ENCODE peak calls at places on chromosomes 5 and 9, in eight cellular contexts. W, J, N, L, H, I, Q and M are unnamed samples. For H3K4me1, the result is how much of the 10 kb centered on the place peaks cover.

GRCh38 chr5:58268263-58268662 is 191.6 kb downstream of the PLK2 start:
- DNase-seq in W (peak), H (no peak), J (peak), Q (no peak), I (no peak), L (no peak), N (no peak), M (no peak)

GRCh38 chr5:5188377-5189020 is 48.4 kb downstream of the ADAMTS16 start:
- DNase-seq in H (no peak), J (no peak), W (no peak), L (no peak), Q (no peak), I (no peak), N (no peak), M (no peak)

GRCh38 chr5:171595801-171596231 is 176.4 kb downstream of the FGF18 start:
- DNase-seq in W (peak), H (no peak), N (no peak), Q (peak), J (no peak), I (no peak), L (peak), M (peak)

GRCh38 chr5:88045146-88045545 is 223.5 kb downstream of the TMEM161B start:
- DNase-seq in J (no peak), I (no peak), L (no peak), H (no peak), W (no peak), N (no peak), Q (no peak), M (no peak)

GRCh38 chr5:152262667-152263066 is 142.4 kb downstream of the NMUR2 start:
- DNase-seq in N (no peak), L (no peak), H (no peak), Q (no peak), J (no peak), W (no peak), I (no peak), M (no peak)

GRCh38 chr5:27241564-27242257 is 203.3 kb upstream of the CDH9 start:
- DNase-seq in N (no peak), J (no peak), L (peak), W (no peak), I (peak), H (no peak), Q (no peak), M (peak)

GRCh38 chr5:132207783-132208182 is 19.9 kb downstream of the P4HA2 start:
- DNase-seq in J (no peak), W (no peak), N (no peak), L (no peak), H (no peak), I (no peak), Q (no peak), M (no peak)

GRCh38 chr5:138096363-138096762 is 12.5 kb downstream of the WNT8A start:
- DNase-seq in L (peak), J (no peak), N (no peak), I (no peak), Q (no peak), H (no peak), W (no peak), M (peak)

GRCh38 chr5:167049043-167049663 is 1242.3 kb upstream of the WWC1 start:
- DNase-seq in H (no peak), W (no peak), N (peak), Q (no peak), I (peak), L (peak), J (peak), M (peak)

GRCh38 chr5:93658044-93658443 is 75.0 kb downstream of the NR2F1 start:
- DNase-seq in I (no peak), L (peak), N (no peak), J (no peak), W (no peak), Q (no peak), H (no peak), M (no peak)

GRCh38 chr9:15509931-15510788 is 610 bp downstream of the PSIP1 start:
- DNase-seq in Q (peak), H (no peak), J (peak), N (peak), L (peak), W (peak), I (no peak), M (no peak)

GRCh38 chr5:28301676-28302075 is 1263.3 kb upstream of the CDH9 start:
- DNase-seq in I (peak), N (no peak), J (no peak), Q (no peak), W (no peak), L (peak), H (no peak), M (peak)

GRCh38 chr9:76539180-76539579 is 80.2 kb downstream of the GCNT1 start:
- DNase-seq in I (no peak), L (no peak), H (no peak), W (no peak), Q (no peak), J (no peak), N (no peak), M (no peak)

GRCh38 chr5:138873886-138874200 is 1.3 kb downstream of the LRRTM2 start:
- DNase-seq in Q (no peak), N (no peak), I (no peak), J (no peak), H (no peak), W (no peak), L (no peak), M (no peak)

GRCh38 chr5:16902846-16903245 is 33.2 kb downstream of the MYO10 start:
- DNase-seq in Q (no peak), J (no peak), N (peak), I (no peak), L (no peak), H (no peak), W (no peak), M (no peak)

GRCh38 chr5:142322747-142323479 is 1.9 kb downstream of the SPRY4 start:
- DNase-seq in W (no peak), L (peak), I (no peak), N (no peak), Q (no peak), J (no peak), H (peak), M (no peak)

GRCh38 chr9:14180077-14180941 is 133.6 kb downstream of the NFIB start:
- DNase-seq in W (peak), J (peak), N (no peak), L (no peak), Q (no peak), I (no peak), H (no peak), M (no peak)

GRCh38 chr5:159945359-159945758 is 29.1 kb downstream of the ADRA1B start:
- DNase-seq in I (no peak), H (no peak), J (no peak), N (no peak), Q (no peak), L (no peak), W (no peak), M (no peak)

GRCh38 chr5:159050408-159051091 is 49.2 kb downstream of the EBF1 start:
- DNase-seq in H (no peak), W (peak), L (no peak), Q (no peak), N (no peak), J (peak), I (no peak), M (no peak)

GRCh38 chr5:172123269-172123692 is 64.7 kb downstream of the STK10 start:
- DNase-seq in L (peak), W (peak), H (no peak), J (peak), I (no peak), Q (peak), N (peak), M (peak)

GRCh38 chr5:83255268-83255667 is 177.9 kb downstream of the XRCC4 start:
- DNase-seq in H (no peak), N (no peak), J (no peak), Q (no peak), I (no peak), W (no peak), L (peak), M (no peak)

GRCh38 chr9:70021026-70021571 is 22.5 kb upstream of the MAMDC2 start:
- DNase-seq in I (no peak), Q (no peak), H (no peak), J (no peak), N (no peak), L (peak), W (peak), M (peak)

GRCh38 chr9:121909111-121909510 is 184.0 kb downstream of the TTLL11 start:
- DNase-seq in N (no peak), W (no peak), I (no peak), Q (no peak), H (no peak), L (no peak), J (no peak), M (no peak)

GRCh38 chr5:143428738-143429420 is 25.4 kb upstream of the NR3C1 start:
- DNase-seq in W (no peak), N (no peak), I (no peak), H (no peak), Q (no peak), L (no peak), J (no peak), M (no peak)

GRCh38 chr9:114072181-114073140 is 5.6 kb downstream of the AMBP start:
- DNase-seq in J (peak), I (no peak), N (no peak), W (peak), L (peak), Q (peak), H (no peak), M (no peak)

GRCh38 chr9:91089405-91090131 is 272.1 kb downstream of the AUH start:
- DNase-seq in W (no peak), J (peak), H (no peak), Q (no peak), L (peak), I (peak), N (peak), M (peak)

GRCh38 chr5:126998201-126998631 is 32.1 kb downstream of the MARCHF3 start:
- DNase-seq in H (peak), Q (no peak), J (no peak), N (no peak), L (peak), W (peak), I (no peak), M (no peak)

GRCh38 chr9:31236344-31236743 is 1148.1 kb upstream of the ACO1 start:
- DNase-seq in H (no peak), J (no peak), L (no peak), Q (no peak), W (no peak), I (no peak), N (no peak), M (no peak)

GRCh38 chr5:79837707-79838620 is 148.3 kb downstream of the CMYA5 start:
- DNase-seq in Q (peak), H (no peak), W (no peak), I (no peak), L (peak), J (no peak), N (no peak), M (no peak)

GRCh38 chr9:134532084-134532483 is 109.5 kb upstream of the COL5A1 start:
- DNase-seq in Q (no peak), H (no peak), J (no peak), L (no peak), N (no peak), W (no peak), I (no peak), M (no peak)

DNA sequence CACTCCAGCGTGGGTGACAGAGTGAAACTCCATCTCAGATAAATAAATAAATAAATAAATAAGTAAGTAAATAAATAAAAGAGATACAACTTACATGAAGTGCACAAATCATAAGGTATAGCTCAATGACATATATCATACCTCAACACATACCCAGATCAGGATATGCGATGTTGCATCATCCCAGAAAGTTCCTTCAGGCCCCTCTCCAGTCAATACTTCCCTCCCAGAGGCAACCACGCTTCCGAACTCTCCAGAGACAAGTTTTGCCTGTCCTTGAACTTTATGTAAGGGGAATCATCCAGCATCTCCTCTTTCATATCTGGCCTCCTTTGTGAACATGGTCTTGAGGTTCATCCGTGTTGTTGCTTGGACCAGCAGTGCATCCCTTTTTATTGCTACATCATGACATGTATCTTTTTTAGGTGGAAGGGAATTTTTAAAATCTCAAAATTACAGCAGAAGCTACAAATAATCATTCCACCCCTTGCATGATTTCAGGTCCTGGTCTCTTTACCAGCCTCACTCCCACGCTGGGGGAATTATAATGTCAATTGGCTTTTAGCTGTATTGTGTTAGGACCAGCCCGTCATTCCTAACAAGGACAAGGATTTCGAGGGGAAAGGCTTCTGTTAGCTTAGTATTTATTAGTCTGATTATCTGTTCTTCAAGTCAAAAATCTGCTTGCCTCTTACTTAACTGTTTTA is 32.9 kb upstream of the AOPEP start:
- DNase-seq in W (no peak), N (no peak), L (no peak), J (no peak), H (no peak), I (no peak), Q (no peak), M (no peak)
- H3K4me1 ChIP-seq in W (under half), N (under half), L (under half), J (under half), H (under half), I (under half), Q (under half), M (under half)

GRCh38 chr9:136785956-136786355 is 5.2 kb upstream of the TMEM141 start:
- DNase-seq in J (no peak), N (no peak), H (no peak), Q (no peak), W (no peak), I (no peak), L (no peak), M (no peak)

GRCh38 chr9:136786451-136786850 is 4.7 kb upstream of the TMEM141 start:
- DNase-seq in I (no peak), L (no peak), Q (no peak), J (no peak), H (no peak), N (no peak), W (no peak), M (no peak)

GRCh38 chr9:136782452-136782851 is 8.7 kb upstream of the TMEM141 start:
- DNase-seq in I (no peak), L (no peak), J (no peak), H (no peak), W (no peak), Q (no peak), N (no peak), M (no peak)

GRCh38 chr9:136784997-136785361 is 6.2 kb upstream of the TMEM141 start:
- DNase-seq in I (no peak), J (no peak), N (peak), H (no peak), L (no peak), Q (no peak), W (no peak), M (no peak)

GRCh38 chr9:136784249-136784996 is 6.7 kb upstream of the TMEM141 start:
- DNase-seq in H (no peak), I (no peak), L (no peak), J (no peak), Q (no peak), W (no peak), N (peak), M (no peak)
- TF ChIP-seq CTCF in H (peak), I (peak), L (no peak), J (peak), Q (peak), W (peak), N (peak), M (peak)

DNA sequence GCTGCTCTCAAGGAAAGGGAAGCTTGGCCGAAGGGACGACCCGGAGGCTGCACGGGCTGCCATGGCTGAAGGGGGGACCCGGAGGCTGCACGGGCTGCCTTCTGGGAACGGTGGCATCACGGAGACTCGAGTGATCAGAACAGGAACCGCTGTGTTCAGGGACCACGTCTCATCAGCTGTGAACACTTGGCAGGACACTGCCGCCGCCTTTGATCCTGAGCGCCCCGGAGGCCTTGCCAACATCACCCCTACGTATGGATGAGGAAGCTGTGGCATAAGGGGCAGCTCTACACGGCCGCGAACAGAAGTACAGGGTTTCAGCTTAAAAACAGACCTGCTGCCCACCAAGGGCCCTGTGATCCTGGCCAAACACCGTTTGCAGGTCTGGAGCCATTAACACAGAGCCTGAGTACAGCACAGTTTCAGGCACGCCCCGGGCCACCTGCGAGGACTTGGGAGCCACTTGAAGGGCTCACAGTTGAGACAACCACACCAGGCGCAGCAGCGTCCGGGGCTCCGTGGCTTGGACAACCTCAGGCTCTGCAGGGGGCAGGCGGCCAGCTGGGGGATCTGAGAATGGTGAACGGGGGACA is 23.9 kb upstream of the TERT start:
- DNase-seq in N (no peak), W (no peak), H (no peak), L (no peak), I (no peak), J (no peak), Q (no peak), M (no peak)
- H3K27ac ChIP-seq in N (no peak), W (no peak), H (no peak), L (no peak), I (no peak), J (no peak), Q (no peak), M (no peak)

DNA sequence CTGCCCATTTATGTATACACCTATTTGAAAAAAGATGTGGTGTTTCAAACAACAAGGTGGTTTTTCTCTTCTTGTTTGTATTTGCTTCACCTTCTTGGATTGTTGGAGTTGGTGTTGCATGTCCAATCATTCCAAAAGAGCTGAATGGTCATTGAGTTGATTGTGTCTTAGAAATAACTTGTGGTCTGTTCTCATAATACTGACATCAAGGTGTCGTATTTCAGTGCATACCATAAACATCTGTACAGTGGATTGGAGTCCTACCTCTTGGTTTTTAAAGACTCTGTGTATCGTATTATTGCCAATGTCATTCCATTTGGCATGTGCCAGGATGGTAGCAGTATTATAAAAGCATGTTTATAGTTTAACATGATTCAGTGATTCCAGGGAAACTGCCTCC is 73.2 kb downstream of the TRIO start:
- DNase-seq in L (peak), I (no peak), W (no peak), H (no peak), N (no peak), Q (no peak), J (no peak), M (no peak)
- H3K4me1 ChIP-seq in L (under half), I (half or more), W (half or more), H (half or more), N (under half), Q (half or more), J (half or more), M (under half)

GRCh38 chr9:5611321-5612186 is 17.4 kb upstream of the RIC1 start:
- DNase-seq in I (no peak), J (no peak), N (no peak), Q (no peak), H (no peak), L (peak), W (no peak), M (no peak)

GRCh38 chr9:5612187-5612535 is 16.7 kb upstream of the RIC1 start:
- DNase-seq in J (no peak), Q (no peak), W (no peak), L (no peak), H (peak), I (no peak), N (no peak), M (no peak)

GRCh38 chr9:5608298-5609254 is 20.3 kb upstream of the RIC1 start:
- DNase-seq in I (no peak), L (no peak), H (peak), J (no peak), Q (no peak), W (no peak), N (no peak), M (no peak)

GRCh38 chr9:5614192-5614591 is 14.7 kb upstream of the RIC1 start:
- DNase-seq in J (no peak), H (no peak), L (no peak), W (no peak), N (no peak), I (no peak), Q (no peak), M (no peak)

DNA sequence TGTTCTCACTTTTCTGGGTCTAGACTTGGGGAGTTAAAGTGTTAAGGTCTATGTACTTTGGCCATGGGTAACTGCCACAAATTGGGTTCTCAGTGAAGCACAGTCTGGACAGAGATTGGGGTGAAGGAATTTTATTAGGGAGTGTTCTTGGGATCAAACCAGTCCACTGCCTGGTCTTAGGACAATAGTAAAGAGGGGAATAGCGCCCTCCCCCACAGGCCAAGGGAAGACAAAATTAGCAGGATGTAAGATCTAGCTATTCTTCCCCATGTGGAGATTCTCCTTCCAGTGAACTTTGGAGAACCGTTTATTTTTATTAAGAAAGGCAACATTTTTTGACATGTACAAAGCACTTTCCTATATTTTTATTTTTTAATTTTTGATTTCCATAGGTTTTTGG is 18.4 kb upstream of the RIC1 start:
- DNase-seq in Q (no peak), W (no peak), N (no peak), J (no peak), L (no peak), H (no peak), I (no peak), M (no peak)
- TF ChIP-seq CTCF in Q (no peak), W (no peak), N (no peak), J (no peak), L (no peak), H (no peak), I (no peak), M (no peak)

GRCh38 chr5:122180863-122181519 is 51.6 kb downstream of the ZNF474 start:
- DNase-seq in I (peak), W (no peak), J (no peak), H (no peak), N (no peak), L (peak), Q (no peak), M (peak)

GRCh38 chr5:122177162-122177561 is 47.8 kb downstream of the ZNF474 start:
- DNase-seq in Q (no peak), L (no peak), J (no peak), W (no peak), N (no peak), I (no peak), H (no peak), M (no peak)

GRCh38 chr5:122182491-122182921 is 53.2 kb downstream of the ZNF474 start:
- DNase-seq in L (peak), H (no peak), J (peak), N (no peak), Q (peak), W (peak), I (no peak), M (peak)

GRCh38 chr5:122183098-122183794 is 53.9 kb downstream of the ZNF474 start:
- DNase-seq in N (no peak), J (peak), H (no peak), L (peak), I (no peak), Q (peak), W (peak), M (peak)

GRCh38 chr5:122180146-122180712 is 50.9 kb downstream of the ZNF474 start:
- DNase-seq in H (no peak), L (no peak), I (no peak), J (no peak), Q (no peak), W (no peak), N (no peak), M (peak)
- H3K27ac ChIP-seq in H (no peak), L (peak), I (no peak), J (no peak), Q (no peak), W (no peak), N (no peak), M (peak)